ENCODE peak calls at places on chromosomes 6 and 20, in four cellular contexts. One of them, this sample, is unnamed.

GRCh38 chr6:131029661-131030297 is 33.3 kb downstream of the EPB41L2 start:
- DNase-seq in prostate gland: no peak
- DNase-seq in A549: no peak
- DNase-seq in stomach: no peak
- DNase-seq in this sample: no peak

GRCh38 chr6:128438311-128438916 is 82.0 kb downstream of the PTPRK start:
- DNase-seq in prostate gland: no peak
- DNase-seq in A549: no peak
- DNase-seq in stomach: no peak
- DNase-seq in this sample: peak

GRCh38 chr6:27250955-27251671 is 3.6 kb downstream of the PRSS16 start:
- DNase-seq in prostate gland: peak
- DNase-seq in A549: peak
- DNase-seq in stomach: peak
- DNase-seq in this sample: peak

GRCh38 chr6:56593801-56594318 is 48.8 kb downstream of the DST start:
- DNase-seq in prostate gland: no peak
- DNase-seq in A549: no peak
- DNase-seq in stomach: no peak
- DNase-seq in this sample: no peak

GRCh38 chr6:149242883-149243282 is 74.6 kb upstream of the TAB2 start:
- DNase-seq in prostate gland: no peak
- DNase-seq in A549: no peak
- DNase-seq in stomach: no peak
- DNase-seq in this sample: no peak

GRCh38 chr6:121006024-121006423 is 328.3 kb downstream of the TBC1D32 start:
- DNase-seq in prostate gland: no peak
- DNase-seq in A549: no peak
- DNase-seq in stomach: no peak
- DNase-seq in this sample: no peak

GRCh38 chr6:39543950-39544349 is 181.3 kb downstream of the KIF6 start:
- DNase-seq in prostate gland: no peak
- DNase-seq in A549: no peak
- DNase-seq in stomach: no peak
- DNase-seq in this sample: no peak

GRCh38 chr6:75273009-75273408 is 11.6 kb downstream of the TMEM30A start:
- DNase-seq in prostate gland: no peak
- DNase-seq in A549: no peak
- DNase-seq in stomach: no peak
- DNase-seq in this sample: no peak

GRCh38 chr6:14079433-14079832 is 38.1 kb upstream of the CD83 start:
- DNase-seq in prostate gland: no peak
- DNase-seq in A549: no peak
- DNase-seq in stomach: no peak
- DNase-seq in this sample: no peak

GRCh38 chr20:23097636-23098580 is 11.8 kb upstream of the CD93 start:
- DNase-seq in prostate gland: no peak
- DNase-seq in A549: no peak
- DNase-seq in stomach: no peak
- DNase-seq in this sample: no peak

GRCh38 chr20:61801857-61802442 is 263.7 kb downstream of the TAF4 start:
- DNase-seq in prostate gland: no peak
- DNase-seq in A549: no peak
- DNase-seq in stomach: no peak
- DNase-seq in this sample: no peak

GRCh38 chr6:28871335-28872156 is 52.2 kb downstream of the TRIM27 start:
- DNase-seq in prostate gland: no peak
- DNase-seq in A549: no peak
- DNase-seq in stomach: no peak
- DNase-seq in this sample: no peak

GRCh38 chr6:35669441-35669776 is 19.3 kb downstream of the FKBP5 start:
- DNase-seq in prostate gland: no peak
- DNase-seq in A549: no peak
- DNase-seq in stomach: no peak
- DNase-seq in this sample: no peak

GRCh38 chr6:5968817-5969726 is 37.7 kb downstream of the NRN1 start:
- DNase-seq in prostate gland: no peak
- DNase-seq in A549: no peak
- DNase-seq in stomach: peak
- DNase-seq in this sample: peak

GRCh38 chr6:2266845-2267244 is 21.4 kb upstream of the GMDS start:
- DNase-seq in prostate gland: no peak
- DNase-seq in A549: no peak
- DNase-seq in stomach: no peak
- DNase-seq in this sample: no peak

GRCh38 chr6:139879823-139880356 is 505.4 kb upstream of the CITED2 start:
- DNase-seq in prostate gland: no peak
- DNase-seq in A549: no peak
- DNase-seq in stomach: no peak
- DNase-seq in this sample: no peak

GRCh38 chr6:36204068-36204753 is 7.7 kb downstream of the BRPF3 start:
- DNase-seq in prostate gland: no peak
- DNase-seq in A549: no peak
- DNase-seq in stomach: no peak
- DNase-seq in this sample: peak

GRCh38 chr6:168414696-168415095 is 26.3 kb upstream of the SMOC2 start:
- DNase-seq in prostate gland: peak
- DNase-seq in A549: no peak
- DNase-seq in stomach: no peak
- DNase-seq in this sample: no peak

GRCh38 chr6:33840064-33840926 is 36.5 kb upstream of the MLN start:
- DNase-seq in prostate gland: no peak
- DNase-seq in A549: peak
- DNase-seq in stomach: no peak
- DNase-seq in this sample: no peak

GRCh38 chr20:50852085-50852484 is 57.2 kb downstream of the BCAS4 start:
- DNase-seq in prostate gland: no peak
- DNase-seq in A549: no peak
- DNase-seq in stomach: no peak
- DNase-seq in this sample: no peak

GRCh38 chr6:131787079-131787478 is 20.7 kb upstream of the ENPP1 start:
- DNase-seq in prostate gland: no peak
- DNase-seq in A549: no peak
- DNase-seq in stomach: no peak
- DNase-seq in this sample: no peak

GRCh38 chr6:165889636-165890403 is 226.8 kb upstream of the PDE10A start:
- DNase-seq in prostate gland: no peak
- DNase-seq in A549: no peak
- DNase-seq in stomach: no peak
- DNase-seq in this sample: peak

GRCh38 chr6:27505209-27506027 is 32.5 kb upstream of the ZNF184 start:
- DNase-seq in prostate gland: peak
- DNase-seq in A549: peak
- DNase-seq in stomach: no peak
- DNase-seq in this sample: peak

GRCh38 chr6:118697554-118697953 is 46.2 kb upstream of the CEP85L start:
- DNase-seq in prostate gland: no peak
- DNase-seq in A549: no peak
- DNase-seq in stomach: no peak
- DNase-seq in this sample: no peak

GRCh38 chr6:27049863-27050781 is 197.4 kb upstream of the PRSS16 start:
- DNase-seq in prostate gland: peak
- DNase-seq in A549: no peak
- DNase-seq in stomach: no peak
- DNase-seq in this sample: no peak

GRCh38 chr6:93678841-93679454 is 259.6 kb upstream of the EPHA7 start:
- DNase-seq in prostate gland: no peak
- DNase-seq in A549: no peak
- DNase-seq in stomach: no peak
- DNase-seq in this sample: no peak

GRCh38 chr20:32523613-32524218 is 61.4 kb downstream of the NOL4L start:
- DNase-seq in prostate gland: no peak
- DNase-seq in A549: no peak
- DNase-seq in stomach: no peak
- DNase-seq in this sample: no peak

GRCh38 chr6:46042355-46042999 is 26.8 kb upstream of the CLIC5 start:
- DNase-seq in prostate gland: no peak
- DNase-seq in A549: peak
- DNase-seq in stomach: no peak
- DNase-seq in this sample: no peak

GRCh38 chr6:19682859-19683258 is 154.3 kb upstream of the ID4 start:
- DNase-seq in prostate gland: no peak
- DNase-seq in A549: no peak
- DNase-seq in stomach: no peak
- DNase-seq in this sample: no peak

GRCh38 chr20:15370370-15370769 is 1033.0 kb upstream of the FLRT3 start:
- DNase-seq in prostate gland: no peak
- DNase-seq in A549: no peak
- DNase-seq in stomach: no peak
- DNase-seq in this sample: no peak

GRCh38 chr6:28081486-28081751 is 1.1 kb downstream of the ZNF165 start:
- DNase-seq in prostate gland: no peak
- DNase-seq in A549: no peak
- DNase-seq in stomach: no peak
- DNase-seq in this sample: no peak

GRCh38 chr6:33785766-33786165 is 3.2 kb downstream of the LEMD2 start:
- DNase-seq in prostate gland: no peak
- DNase-seq in A549: no peak
- DNase-seq in stomach: no peak
- DNase-seq in this sample: no peak

GRCh38 chr6:151850479-151850878 is 43.0 kb downstream of the ESR1 start:
- DNase-seq in prostate gland: no peak
- DNase-seq in A549: no peak
- DNase-seq in stomach: no peak
- DNase-seq in this sample: no peak

GRCh38 chr6:21539621-21540100 is 53.9 kb upstream of the SOX4 start:
- DNase-seq in prostate gland: no peak
- DNase-seq in A549: no peak
- DNase-seq in stomach: no peak
- DNase-seq in this sample: no peak

GRCh38 chr6:145091102-145091826 is 644.1 kb downstream of the EPM2A start:
- DNase-seq in prostate gland: no peak
- DNase-seq in A549: no peak
- DNase-seq in stomach: no peak
- DNase-seq in this sample: no peak
- TF ChIP-seq POLR2A in prostate gland: no peak
- TF ChIP-seq POLR2A in A549: no peak
- TF ChIP-seq POLR2A in stomach: no peak
- TF ChIP-seq POLR2A in this sample: no peak

GRCh38 chr20:12554416-12554815 is 454.4 kb upstream of the SPTLC3 start:
- DNase-seq in prostate gland: no peak
- DNase-seq in A549: no peak
- DNase-seq in stomach: no peak
- DNase-seq in this sample: no peak
- H3K27ac ChIP-seq in prostate gland: no peak
- H3K27ac ChIP-seq in A549: no peak
- H3K27ac ChIP-seq in stomach: no peak
- H3K27ac ChIP-seq in this sample: no peak

DNA sequence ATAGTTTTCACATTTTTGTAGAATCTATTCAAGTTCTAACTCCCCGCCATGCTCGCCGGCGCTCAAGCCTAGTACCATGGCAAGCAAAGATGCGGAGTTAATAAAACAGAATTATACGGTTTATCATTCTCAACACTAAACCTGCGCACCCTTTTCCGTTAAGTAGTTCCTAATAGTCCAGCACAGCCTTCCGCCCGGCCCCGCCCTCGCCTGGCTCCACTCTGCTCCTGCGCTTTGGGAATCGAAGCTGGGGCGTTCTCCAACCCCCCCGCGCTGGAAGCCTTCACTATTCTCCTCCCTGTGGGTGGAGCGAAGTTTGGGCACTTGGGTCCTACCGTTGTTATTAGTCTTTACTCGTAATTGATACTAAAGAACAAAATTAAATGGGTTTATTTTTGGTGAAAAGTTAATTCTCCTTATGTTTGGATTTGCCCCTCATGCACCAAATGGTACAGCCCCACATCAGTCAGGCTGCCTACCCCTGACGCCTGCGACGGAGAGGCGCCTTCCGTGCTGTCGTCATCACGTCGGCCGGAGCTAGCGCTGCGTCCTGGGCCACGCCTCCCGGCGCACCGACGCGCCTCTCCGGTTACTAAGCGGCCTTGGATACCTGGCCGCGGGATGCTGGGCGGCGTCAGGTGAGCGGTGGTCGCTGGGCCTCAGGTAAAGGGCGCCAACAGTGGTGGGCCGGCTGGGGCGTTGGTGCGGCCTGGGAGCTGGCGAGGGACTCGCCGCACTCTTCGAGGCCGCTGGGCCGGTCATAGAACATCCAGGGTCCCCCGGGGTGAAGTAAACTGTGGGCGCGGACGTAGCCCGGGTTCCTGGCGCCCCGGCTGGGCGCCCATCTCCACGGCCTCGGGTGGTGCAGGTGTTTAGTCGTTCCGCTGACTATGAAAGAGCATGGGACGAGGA is at the start of gene IFT52:
- DNase-seq in prostate gland: peak
- DNase-seq in A549: peak
- DNase-seq in stomach: peak
- DNase-seq in this sample: peak
- TF ChIP-seq POLR2A in prostate gland: peak
- TF ChIP-seq POLR2A in A549: peak
- TF ChIP-seq POLR2A in stomach: no peak
- TF ChIP-seq POLR2A in this sample: peak

GRCh38 chr6:89146748-89147715 is 1.2 kb downstream of the PM20D2 start:
- DNase-seq in prostate gland: peak
- DNase-seq in A549: peak
- DNase-seq in stomach: no peak
- DNase-seq in this sample: peak
- H3K27ac ChIP-seq in prostate gland: peak
- H3K27ac ChIP-seq in A549: peak
- H3K27ac ChIP-seq in stomach: peak
- H3K27ac ChIP-seq in this sample: peak

GRCh38 chr20:63291811-63292210 is 1.2 kb upstream of the COL20A1 start:
- DNase-seq in prostate gland: no peak
- DNase-seq in A549: no peak
- DNase-seq in stomach: no peak
- DNase-seq in this sample: no peak

GRCh38 chr20:63293866-63294535 is 1.0 kb downstream of the COL20A1 start:
- DNase-seq in prostate gland: no peak
- DNase-seq in A549: no peak
- DNase-seq in stomach: no peak
- DNase-seq in this sample: no peak

GRCh38 chr20:63292292-63292701 is 689 bp upstream of the COL20A1 start:
- DNase-seq in prostate gland: no peak
- DNase-seq in A549: no peak
- DNase-seq in stomach: no peak
- DNase-seq in this sample: no peak

GRCh38 chr20:63293456-63293855 is 470 bp downstream of the COL20A1 start:
- DNase-seq in prostate gland: no peak
- DNase-seq in A549: no peak
- DNase-seq in stomach: no peak
- DNase-seq in this sample: no peak

DNA sequence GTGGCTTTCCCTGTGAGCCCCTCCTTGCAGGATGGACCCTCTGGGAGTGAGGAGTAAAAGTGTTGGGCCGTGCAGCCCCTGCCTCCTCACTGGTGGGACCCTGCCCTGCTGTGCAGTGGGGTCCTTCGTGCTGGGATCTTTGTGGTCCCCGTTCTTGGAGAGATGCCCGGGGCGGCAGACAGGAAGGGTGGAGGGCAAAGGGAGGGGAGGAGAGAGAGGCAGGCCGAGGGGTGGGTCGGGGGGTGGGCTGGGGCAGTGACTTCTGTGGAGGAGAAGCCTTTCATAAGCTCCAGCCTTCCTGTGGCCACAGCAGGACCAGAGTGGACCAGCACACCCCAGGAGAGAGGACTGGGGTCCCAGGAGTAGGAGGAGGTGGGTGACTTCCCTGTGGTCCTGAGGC is at the start of gene COL20A1:
- DNase-seq in prostate gland: no peak
- DNase-seq in A549: no peak
- DNase-seq in stomach: no peak
- DNase-seq in this sample: no peak
- TF ChIP-seq POLR2A in prostate gland: no peak
- TF ChIP-seq POLR2A in A549: no peak
- TF ChIP-seq POLR2A in stomach: no peak
- TF ChIP-seq POLR2A in this sample: no peak

GRCh38 chr6:30321692-30322388 is 4.9 kb upstream of the TRIM39 start:
- DNase-seq in prostate gland: no peak
- DNase-seq in A549: no peak
- DNase-seq in stomach: no peak
- DNase-seq in this sample: no peak
- H3K27ac ChIP-seq in prostate gland: no peak
- H3K27ac ChIP-seq in A549: no peak
- H3K27ac ChIP-seq in stomach: no peak
- H3K27ac ChIP-seq in this sample: no peak